ENCODE peak calls at places on chromosome 7, in six cellular contexts. One of them, this sample, is unnamed.
A peak's percentile ranks its signal among the peaks of the same experiment; 100 is the strongest.

GRCh38 chr7:15801041-15801440 is 114.6 kb upstream of the MEOX2 start:
- DNase-seq in H1: no peak
- DNase-seq in neuronal stem cell: no peak
- DNase-seq in mesenchymal stem cell: no peak
- DNase-seq in H9: no peak
- DNase-seq in IMR-90: no peak
- DNase-seq in this sample: no peak

GRCh38 chr7:128832880-128833147 is 2.6 kb downstream of the FLNC start:
- DNase-seq in H9: no peak
- DNase-seq in IMR-90: no peak
- DNase-seq in H1: no peak
- DNase-seq in mesenchymal stem cell: no peak
- DNase-seq in neuronal stem cell: no peak
- DNase-seq in this sample: no peak

GRCh38 chr7:71613316-71613715 is 481.4 kb downstream of the GALNT17 start:
- DNase-seq in mesenchymal stem cell: peak; percentile 14
- DNase-seq in neuronal stem cell: peak; percentile 64
- DNase-seq in H1: no peak
- DNase-seq in IMR-90: no peak
- DNase-seq in H9: no peak
- DNase-seq in this sample: no peak

GRCh38 chr7:2616973-2617709 is 14.6 kb upstream of the TTYH3 start:
- DNase-seq in H1: no peak
- DNase-seq in H9: no peak
- DNase-seq in neuronal stem cell: no peak
- DNase-seq in IMR-90: no peak
- DNase-seq in mesenchymal stem cell: no peak
- DNase-seq in this sample: no peak

GRCh38 chr7:1027285-1028043 is 16.9 kb upstream of the GPR146 start:
- DNase-seq in neuronal stem cell: no peak
- DNase-seq in IMR-90: peak; percentile 42
- DNase-seq in H1: peak; percentile 65
- DNase-seq in H9: peak; percentile 56
- DNase-seq in mesenchymal stem cell: peak; percentile 56
- DNase-seq in this sample: peak; percentile 29

GRCh38 chr7:151201344-151201743 is 8.9 kb downstream of the H2BK1 start:
- DNase-seq in neuronal stem cell: no peak
- DNase-seq in mesenchymal stem cell: no peak
- DNase-seq in H1: no peak
- DNase-seq in H9: no peak
- DNase-seq in IMR-90: no peak
- DNase-seq in this sample: no peak

GRCh38 chr7:132580717-132581285 is 4.5 kb upstream of the PLXNA4 start:
- DNase-seq in mesenchymal stem cell: peak; percentile 71
- DNase-seq in IMR-90: peak; percentile 64
- DNase-seq in neuronal stem cell: peak; percentile 81
- DNase-seq in H9: peak; percentile 88
- DNase-seq in H1: peak; percentile 86
- DNase-seq in this sample: peak; percentile 77

GRCh38 chr7:144529269-144529926 is 125.9 kb upstream of the NOBOX start:
- DNase-seq in mesenchymal stem cell: no peak
- DNase-seq in H1: no peak
- DNase-seq in IMR-90: no peak
- DNase-seq in neuronal stem cell: no peak
- DNase-seq in H9: no peak
- DNase-seq in this sample: no peak

GRCh38 chr7:24946467-24946866 is 33.5 kb downstream of the OSBPL3 start:
- DNase-seq in IMR-90: no peak
- DNase-seq in mesenchymal stem cell: no peak
- DNase-seq in H9: no peak
- DNase-seq in H1: no peak
- DNase-seq in neuronal stem cell: no peak
- DNase-seq in this sample: no peak

GRCh38 chr7:142896741-142897379 is 11.3 kb upstream of the TRPV6 start:
- DNase-seq in H1: no peak
- DNase-seq in IMR-90: no peak
- DNase-seq in neuronal stem cell: no peak
- DNase-seq in mesenchymal stem cell: no peak
- DNase-seq in H9: no peak
- DNase-seq in this sample: no peak

GRCh38 chr7:77734590-77735421 is 38.5 kb downstream of the RSBN1L start:
- DNase-seq in mesenchymal stem cell: no peak
- DNase-seq in H9: no peak
- DNase-seq in IMR-90: no peak
- DNase-seq in H1: no peak
- DNase-seq in neuronal stem cell: no peak
- DNase-seq in this sample: no peak

GRCh38 chr7:102107474-102108104 is 179.1 kb upstream of the SH2B2 start:
- DNase-seq in H1: peak; percentile 41
- DNase-seq in mesenchymal stem cell: no peak
- DNase-seq in IMR-90: no peak
- DNase-seq in H9: no peak
- DNase-seq in neuronal stem cell: no peak
- DNase-seq in this sample: no peak

GRCh38 chr7:27139335-27140107 is 4.0 kb downstream of the HOXA5 start:
- DNase-seq in neuronal stem cell: no peak
- DNase-seq in H9: peak; percentile 65
- DNase-seq in IMR-90: no peak
- DNase-seq in mesenchymal stem cell: peak; percentile 25
- DNase-seq in H1: peak; percentile 72
- DNase-seq in this sample: no peak
- H3K27me3 ChIP-seq in neuronal stem cell: peaks cover 39% of the 10 kb centered on the region
- H3K27me3 ChIP-seq in H9: peaks cover 98% of the 10 kb centered on the region
- H3K27me3 ChIP-seq in IMR-90: no peaks in the 10 kb centered on the region
- H3K27me3 ChIP-seq in mesenchymal stem cell: no peaks in the 10 kb centered on the region
- H3K27me3 ChIP-seq in H1: peaks cover 100% of the 10 kb centered on the region
- H3K27me3 ChIP-seq in this sample: peaks cover 86% of the 10 kb centered on the region

GRCh38 chr7:17716816-17717215 is 223.5 kb downstream of the SNX13 start:
- DNase-seq in neuronal stem cell: no peak
- DNase-seq in H9: no peak
- DNase-seq in H1: no peak
- DNase-seq in mesenchymal stem cell: no peak
- DNase-seq in IMR-90: no peak
- DNase-seq in this sample: no peak
- H4K91ac ChIP-seq in neuronal stem cell: no peak overlapping the region
- H4K91ac ChIP-seq in H9: no peak overlapping the region
- H4K91ac ChIP-seq in H1: no peak overlapping the region
- H4K91ac ChIP-seq in mesenchymal stem cell: no peak overlapping the region
- H4K91ac ChIP-seq in IMR-90: no peak overlapping the region
- H4K91ac ChIP-seq in this sample: no peak overlapping the region

DNA sequence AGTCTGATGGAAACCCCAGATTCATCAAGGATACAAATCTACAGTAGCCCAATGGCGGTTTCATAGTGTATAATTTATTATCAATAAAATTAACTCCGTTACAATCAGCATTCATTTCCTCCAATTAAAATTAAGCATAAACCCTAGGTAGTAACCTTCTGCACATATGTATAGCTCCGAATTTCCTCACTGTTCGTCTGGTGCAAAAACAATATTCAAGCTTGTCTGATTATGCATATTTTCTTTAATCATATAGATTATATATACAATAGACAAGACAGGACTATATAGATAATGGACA is 2.8 kb downstream of the HOXA9 start:
- DNase-seq in H1: no peak
- DNase-seq in IMR-90: no peak
- DNase-seq in mesenchymal stem cell: no peak
- DNase-seq in neuronal stem cell: no peak
- DNase-seq in H9: no peak
- DNase-seq in this sample: no peak
- H3K27me3 ChIP-seq in H1: peaks cover 100% of the 10 kb centered on the region
- H3K27me3 ChIP-seq in IMR-90: peaks cover 46% of the 10 kb centered on the region
- H3K27me3 ChIP-seq in mesenchymal stem cell: no peaks in the 10 kb centered on the region
- H3K27me3 ChIP-seq in neuronal stem cell: peaks cover 75% of the 10 kb centered on the region
- H3K27me3 ChIP-seq in H9: peaks cover 97% of the 10 kb centered on the region
- H3K27me3 ChIP-seq in this sample: peaks cover 85% of the 10 kb centered on the region

DNA sequence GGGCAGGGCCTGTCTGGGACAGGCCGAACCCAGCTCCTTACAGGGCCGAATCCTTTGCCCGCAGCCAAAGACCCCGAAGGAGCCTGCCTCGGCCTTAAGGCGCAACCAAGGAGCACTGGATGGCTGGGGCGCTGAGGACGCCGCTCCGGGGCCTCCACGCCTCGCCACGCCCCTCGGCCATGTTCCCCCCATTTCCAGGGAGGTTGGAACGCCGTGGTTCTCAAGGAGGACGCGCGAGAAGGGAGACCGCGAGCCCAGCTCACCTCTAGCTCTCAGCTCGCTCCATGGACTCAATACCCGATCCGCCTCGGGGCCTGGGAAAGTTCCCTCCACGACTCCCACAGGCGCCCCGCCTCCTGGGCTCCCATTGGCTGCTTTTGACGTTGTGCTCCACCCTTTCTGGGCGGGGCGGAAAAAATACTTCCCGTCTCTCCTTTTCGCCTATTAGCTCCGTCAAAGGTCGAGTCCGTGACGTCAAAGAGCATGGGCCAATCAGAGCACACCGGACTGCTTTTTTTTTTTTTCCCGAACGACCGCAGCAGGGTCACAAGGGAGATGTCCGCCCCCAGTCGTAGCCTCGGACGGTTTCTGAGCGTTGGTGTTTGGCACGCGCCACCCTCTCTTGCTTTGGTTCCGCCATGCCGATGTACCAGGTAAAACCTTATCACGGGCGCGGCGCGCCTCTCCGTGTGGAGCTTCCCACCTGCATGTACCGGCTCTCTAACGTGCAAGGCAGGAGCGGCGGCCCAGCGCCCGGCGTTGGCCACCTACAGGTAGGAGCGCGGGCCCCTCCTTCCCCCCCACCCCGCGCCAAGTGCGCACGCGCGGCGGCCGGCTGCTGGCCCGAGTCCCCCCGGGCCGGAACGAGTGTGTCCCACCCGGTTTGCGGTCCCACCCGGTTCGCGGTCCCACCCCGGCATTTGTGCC is 305.7 kb downstream of the TYW1 start:
- DNase-seq in H9: peak; percentile 98
- DNase-seq in mesenchymal stem cell: peak; percentile 100
- DNase-seq in neuronal stem cell: peak; percentile 99
- DNase-seq in IMR-90: peak; percentile 99
- DNase-seq in H1: peak; percentile 97
- DNase-seq in this sample: peak; percentile 100
- H4K91ac ChIP-seq in H9: no peak overlapping the region
- H4K91ac ChIP-seq in mesenchymal stem cell: peak overlapping the region; percentile 95
- H4K91ac ChIP-seq in neuronal stem cell: no peak overlapping the region
- H4K91ac ChIP-seq in IMR-90: peak overlapping the region; percentile 78
- H4K91ac ChIP-seq in H1: peak overlapping the region; percentile 94
- H4K91ac ChIP-seq in this sample: peak overlapping the region; percentile 88

DNA sequence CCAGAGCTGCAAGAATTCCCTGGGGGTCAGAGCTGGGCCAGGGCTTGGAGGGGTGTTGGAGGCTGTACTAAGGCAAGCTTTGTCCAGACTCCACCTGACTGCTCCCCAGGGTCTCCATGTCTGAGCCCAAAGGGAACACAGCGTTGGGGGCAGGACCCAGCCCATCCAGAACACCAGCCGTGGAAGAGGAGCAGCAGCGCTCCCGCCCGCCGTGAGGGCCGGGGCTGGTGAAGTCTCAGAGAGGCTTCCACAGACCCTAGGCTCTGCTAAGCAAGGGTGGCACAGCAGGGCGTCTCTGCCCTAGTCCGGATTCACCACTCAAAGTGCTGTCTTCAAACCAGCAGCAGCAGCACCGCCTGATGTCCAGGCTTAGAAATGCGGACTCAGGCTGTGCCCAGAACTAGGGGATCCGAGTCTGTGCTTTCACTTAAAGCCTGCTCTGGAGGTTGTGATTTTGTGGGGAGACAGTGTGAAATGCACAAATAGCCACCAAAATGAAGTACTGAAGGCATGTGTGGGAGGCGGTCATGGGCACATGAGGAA is 16.7 kb upstream of the AQP1 start:
- DNase-seq in H9: no peak
- DNase-seq in IMR-90: no peak
- DNase-seq in H1: no peak
- DNase-seq in mesenchymal stem cell: no peak
- DNase-seq in neuronal stem cell: no peak
- DNase-seq in this sample: no peak
- H3K27me3 ChIP-seq in H9: no peaks in the 10 kb centered on the region
- H3K27me3 ChIP-seq in IMR-90: peaks cover 13% of the 10 kb centered on the region
- H3K27me3 ChIP-seq in H1: no peaks in the 10 kb centered on the region
- H3K27me3 ChIP-seq in mesenchymal stem cell: no peaks in the 10 kb centered on the region
- H3K27me3 ChIP-seq in neuronal stem cell: no peaks in the 10 kb centered on the region
- H3K27me3 ChIP-seq in this sample: no peaks in the 10 kb centered on the region

GRCh38 chr7:30740417-30741181 is 11.3 kb upstream of the INMT start:
- DNase-seq in neuronal stem cell: peak; percentile 63
- DNase-seq in H9: peak; percentile 82
- DNase-seq in H1: peak; percentile 97
- DNase-seq in IMR-90: peak; percentile 55
- DNase-seq in mesenchymal stem cell: peak; percentile 65
- DNase-seq in this sample: peak; percentile 97

GRCh38 chr7:30739691-30740090 is 12.2 kb upstream of the INMT start:
- DNase-seq in mesenchymal stem cell: no peak
- DNase-seq in IMR-90: no peak
- DNase-seq in H9: no peak
- DNase-seq in H1: no peak
- DNase-seq in neuronal stem cell: no peak
- DNase-seq in this sample: no peak

GRCh38 chr7:30736291-30736690 is 15.6 kb upstream of the INMT start:
- DNase-seq in mesenchymal stem cell: no peak
- DNase-seq in H9: no peak
- DNase-seq in H1: no peak
- DNase-seq in IMR-90: no peak
- DNase-seq in neuronal stem cell: no peak
- DNase-seq in this sample: no peak

GRCh38 chr7:30735631-30736030 is 16.3 kb upstream of the INMT start:
- DNase-seq in H1: no peak
- DNase-seq in neuronal stem cell: no peak
- DNase-seq in mesenchymal stem cell: no peak
- DNase-seq in H9: no peak
- DNase-seq in IMR-90: no peak
- DNase-seq in this sample: no peak

DNA sequence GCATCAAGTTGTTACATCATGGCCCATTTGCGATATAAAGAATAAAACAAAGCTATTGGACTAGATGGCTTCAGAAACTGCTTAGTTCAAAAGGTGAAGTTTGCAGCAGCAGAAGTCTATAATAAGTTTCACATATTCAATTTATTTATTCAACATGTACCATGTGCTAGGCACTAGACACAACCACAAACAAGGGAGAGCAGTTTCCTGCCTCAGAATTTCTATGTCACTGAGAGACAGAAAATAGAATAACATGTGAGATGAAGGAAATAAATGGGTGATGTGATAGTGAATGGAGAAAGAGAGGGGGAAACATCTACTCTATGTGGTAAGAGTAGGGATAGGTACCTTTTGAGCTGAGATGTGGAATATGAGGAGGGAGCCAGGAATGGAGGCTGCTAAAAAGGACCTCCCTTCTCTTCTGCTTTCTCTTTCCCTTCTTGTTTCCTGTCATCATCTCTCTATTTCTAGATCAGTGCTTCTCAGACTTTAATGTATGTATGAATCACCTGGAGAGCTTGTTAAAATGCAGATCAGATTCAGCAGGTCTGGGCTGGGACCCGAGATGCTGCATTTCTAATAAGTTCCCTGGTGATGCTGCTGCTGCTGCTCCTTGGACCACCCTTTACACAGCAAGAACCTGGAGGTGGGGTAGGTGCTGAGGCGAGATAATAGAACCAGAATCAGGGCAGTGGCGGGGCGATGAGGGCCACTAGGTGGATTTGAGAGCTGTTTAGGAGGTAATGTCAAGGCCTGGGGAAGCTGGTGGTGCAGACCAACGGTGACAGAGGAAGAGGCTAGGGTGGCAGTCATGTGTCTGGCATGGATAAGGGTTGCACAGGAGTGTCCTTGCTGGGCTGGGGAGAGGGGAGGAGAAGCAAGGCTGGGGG is 13.7 kb upstream of the INMT start:
- DNase-seq in H9: no peak
- DNase-seq in neuronal stem cell: no peak
- DNase-seq in mesenchymal stem cell: no peak
- DNase-seq in IMR-90: no peak
- DNase-seq in H1: no peak
- DNase-seq in this sample: no peak
- H4K91ac ChIP-seq in H9: no peak overlapping the region
- H4K91ac ChIP-seq in neuronal stem cell: no peak overlapping the region
- H4K91ac ChIP-seq in mesenchymal stem cell: no peak overlapping the region
- H4K91ac ChIP-seq in IMR-90: no peak overlapping the region
- H4K91ac ChIP-seq in H1: no peak overlapping the region
- H4K91ac ChIP-seq in this sample: no peak overlapping the region